ENCODE peak calls at places on chromosomes 12 and 14, in eight cellular contexts. One of them, this sample, is unnamed.

GRCh38 chr14:94180655-94181271 is 6.6 kb downstream of the PPP4R4 start:
- ATAC-seq in pancreas: peak; percentile 88
- ATAC-seq in WTC11: peak; percentile 61
- ATAC-seq in K562: peak; percentile 69
- ATAC-seq in CD8-positive, alpha-beta T cell: peak; percentile 86
- ATAC-seq in PC-3: no peak
- ATAC-seq in activated T-cell treated with anti-CD3 and anti-CD28 coated beads, Interleukin-2, amount 50 U/mL, for 72 hours: peak; percentile 86
- ATAC-seq in heart left ventricle: peak; percentile 20
- ATAC-seq in this sample: no peak

GRCh38 chr12:78928200-78929074 is 63.9 kb downstream of the SYT1 start:
- ATAC-seq in pancreas: no peak
- ATAC-seq in WTC11: no peak
- ATAC-seq in K562: no peak
- ATAC-seq in CD8-positive, alpha-beta T cell: no peak
- ATAC-seq in PC-3: peak; percentile 97
- ATAC-seq in activated T-cell treated with anti-CD3 and anti-CD28 coated beads, Interleukin-2, amount 50 U/mL, for 72 hours: no peak
- ATAC-seq in heart left ventricle: no peak
- ATAC-seq in this sample: no peak

GRCh38 chr12:108793756-108794441 is 62.6 kb upstream of the CORO1C start:
- ATAC-seq in pancreas: peak; percentile 62
- ATAC-seq in WTC11: peak; percentile 53
- ATAC-seq in K562: peak; percentile 49
- ATAC-seq in CD8-positive, alpha-beta T cell: no peak
- ATAC-seq in PC-3: peak; percentile 24
- ATAC-seq in activated T-cell treated with anti-CD3 and anti-CD28 coated beads, Interleukin-2, amount 50 U/mL, for 72 hours: no peak
- ATAC-seq in heart left ventricle: peak; percentile 85
- ATAC-seq in this sample: peak; percentile 55

GRCh38 chr12:68648179-68648578 is 37.5 kb downstream of the RAP1B start:
- ATAC-seq in pancreas: no peak
- ATAC-seq in WTC11: no peak
- ATAC-seq in K562: no peak
- ATAC-seq in CD8-positive, alpha-beta T cell: peak; percentile 27
- ATAC-seq in PC-3: no peak
- ATAC-seq in activated T-cell treated with anti-CD3 and anti-CD28 coated beads, Interleukin-2, amount 50 U/mL, for 72 hours: peak; percentile 97
- ATAC-seq in heart left ventricle: no peak
- ATAC-seq in this sample: no peak

GRCh38 chr14:89503458-89503996 is 86.5 kb upstream of the FOXN3 start:
- ATAC-seq in pancreas: peak; percentile 79
- ATAC-seq in WTC11: no peak
- ATAC-seq in K562: no peak
- ATAC-seq in CD8-positive, alpha-beta T cell: no peak
- ATAC-seq in PC-3: no peak
- ATAC-seq in activated T-cell treated with anti-CD3 and anti-CD28 coated beads, Interleukin-2, amount 50 U/mL, for 72 hours: no peak
- ATAC-seq in heart left ventricle: no peak
- ATAC-seq in this sample: no peak

GRCh38 chr14:58992935-58993334 is 195.5 kb upstream of the DAAM1 start:
- ATAC-seq in pancreas: no peak
- ATAC-seq in WTC11: no peak
- ATAC-seq in K562: no peak
- ATAC-seq in CD8-positive, alpha-beta T cell: no peak
- ATAC-seq in PC-3: no peak
- ATAC-seq in activated T-cell treated with anti-CD3 and anti-CD28 coated beads, Interleukin-2, amount 50 U/mL, for 72 hours: no peak
- ATAC-seq in heart left ventricle: no peak
- ATAC-seq in this sample: no peak

GRCh38 chr12:122474324-122474716 is 26.4 kb downstream of the ZCCHC8 start:
- ATAC-seq in pancreas: no peak
- ATAC-seq in WTC11: no peak
- ATAC-seq in K562: no peak
- ATAC-seq in CD8-positive, alpha-beta T cell: no peak
- ATAC-seq in PC-3: no peak
- ATAC-seq in activated T-cell treated with anti-CD3 and anti-CD28 coated beads, Interleukin-2, amount 50 U/mL, for 72 hours: peak; percentile 6
- ATAC-seq in heart left ventricle: no peak
- ATAC-seq in this sample: no peak

GRCh38 chr12:133129368-133130037 is 571 bp downstream of the ZNF891 start:
- ATAC-seq in pancreas: peak; percentile 47
- ATAC-seq in WTC11: peak; percentile 4
- ATAC-seq in K562: no peak
- ATAC-seq in CD8-positive, alpha-beta T cell: peak; percentile 3
- ATAC-seq in PC-3: peak; percentile 12
- ATAC-seq in activated T-cell treated with anti-CD3 and anti-CD28 coated beads, Interleukin-2, amount 50 U/mL, for 72 hours: no peak
- ATAC-seq in heart left ventricle: peak; percentile 3
- ATAC-seq in this sample: peak; percentile 1

GRCh38 chr14:89265229-89265628 is 151.8 kb downstream of the FOXN3 start:
- ATAC-seq in pancreas: no peak
- ATAC-seq in WTC11: no peak
- ATAC-seq in K562: no peak
- ATAC-seq in CD8-positive, alpha-beta T cell: no peak
- ATAC-seq in PC-3: no peak
- ATAC-seq in activated T-cell treated with anti-CD3 and anti-CD28 coated beads, Interleukin-2, amount 50 U/mL, for 72 hours: no peak
- ATAC-seq in heart left ventricle: peak; percentile 22
- ATAC-seq in this sample: no peak

GRCh38 chr14:101854366-101854765 is 92.9 kb downstream of the PPP2R5C start:
- ATAC-seq in pancreas: peak; percentile 14
- ATAC-seq in WTC11: no peak
- ATAC-seq in K562: no peak
- ATAC-seq in CD8-positive, alpha-beta T cell: peak; percentile 72
- ATAC-seq in PC-3: peak; percentile 31
- ATAC-seq in activated T-cell treated with anti-CD3 and anti-CD28 coated beads, Interleukin-2, amount 50 U/mL, for 72 hours: peak; percentile 79
- ATAC-seq in heart left ventricle: no peak
- ATAC-seq in this sample: no peak

GRCh38 chr12:121352053-121353018 is at the start of gene ANAPC5:
- ATAC-seq in pancreas: peak; percentile 100
- ATAC-seq in WTC11: peak; percentile 97
- ATAC-seq in K562: peak; percentile 97
- ATAC-seq in CD8-positive, alpha-beta T cell: peak; percentile 98
- ATAC-seq in PC-3: peak; percentile 96
- ATAC-seq in activated T-cell treated with anti-CD3 and anti-CD28 coated beads, Interleukin-2, amount 50 U/mL, for 72 hours: peak; percentile 99
- ATAC-seq in heart left ventricle: peak; percentile 100
- ATAC-seq in this sample: peak; percentile 100

GRCh38 chr14:99779751-99780150 is 13.5 kb upstream of the EML1 start:
- ATAC-seq in pancreas: no peak
- ATAC-seq in WTC11: no peak
- ATAC-seq in K562: no peak
- ATAC-seq in CD8-positive, alpha-beta T cell: no peak
- ATAC-seq in PC-3: peak; percentile 90
- ATAC-seq in activated T-cell treated with anti-CD3 and anti-CD28 coated beads, Interleukin-2, amount 50 U/mL, for 72 hours: peak; percentile 39
- ATAC-seq in heart left ventricle: no peak
- ATAC-seq in this sample: no peak

GRCh38 chr12:75798527-75798926 is 233.0 kb downstream of the PHLDA1 start:
- ATAC-seq in pancreas: no peak
- ATAC-seq in WTC11: no peak
- ATAC-seq in K562: no peak
- ATAC-seq in CD8-positive, alpha-beta T cell: no peak
- ATAC-seq in PC-3: no peak
- ATAC-seq in activated T-cell treated with anti-CD3 and anti-CD28 coated beads, Interleukin-2, amount 50 U/mL, for 72 hours: no peak
- ATAC-seq in heart left ventricle: no peak
- ATAC-seq in this sample: no peak

GRCh38 chr14:70648374-70648773 is 6.7 kb downstream of the TTC9 start:
- ATAC-seq in pancreas: no peak
- ATAC-seq in WTC11: no peak
- ATAC-seq in K562: no peak
- ATAC-seq in CD8-positive, alpha-beta T cell: no peak
- ATAC-seq in PC-3: no peak
- ATAC-seq in activated T-cell treated with anti-CD3 and anti-CD28 coated beads, Interleukin-2, amount 50 U/mL, for 72 hours: no peak
- ATAC-seq in heart left ventricle: peak; percentile 81
- ATAC-seq in this sample: peak; percentile 22

GRCh38 chr14:54344445-54344844 is 52.4 kb upstream of the CDKN3 start:
- ATAC-seq in pancreas: no peak
- ATAC-seq in WTC11: no peak
- ATAC-seq in K562: peak; percentile 94
- ATAC-seq in CD8-positive, alpha-beta T cell: no peak
- ATAC-seq in PC-3: no peak
- ATAC-seq in activated T-cell treated with anti-CD3 and anti-CD28 coated beads, Interleukin-2, amount 50 U/mL, for 72 hours: no peak
- ATAC-seq in heart left ventricle: no peak
- ATAC-seq in this sample: no peak

GRCh38 chr12:98618952-98619351 is 25.5 kb downstream of the SLC25A3 start:
- ATAC-seq in pancreas: peak; percentile 53
- ATAC-seq in WTC11: no peak
- ATAC-seq in K562: no peak
- ATAC-seq in CD8-positive, alpha-beta T cell: no peak
- ATAC-seq in PC-3: no peak
- ATAC-seq in activated T-cell treated with anti-CD3 and anti-CD28 coated beads, Interleukin-2, amount 50 U/mL, for 72 hours: no peak
- ATAC-seq in heart left ventricle: no peak
- ATAC-seq in this sample: peak; percentile 79

GRCh38 chr14:81384900-81385299 is 15.2 kb downstream of the STON2 start:
- ATAC-seq in pancreas: peak; percentile 65
- ATAC-seq in WTC11: no peak
- ATAC-seq in K562: no peak
- ATAC-seq in CD8-positive, alpha-beta T cell: no peak
- ATAC-seq in PC-3: peak; percentile 9
- ATAC-seq in activated T-cell treated with anti-CD3 and anti-CD28 coated beads, Interleukin-2, amount 50 U/mL, for 72 hours: no peak
- ATAC-seq in heart left ventricle: no peak
- ATAC-seq in this sample: peak; percentile 86

GRCh38 chr12:81224626-81225025 is 146.7 kb downstream of the ACSS3 start:
- ATAC-seq in pancreas: no peak
- ATAC-seq in WTC11: no peak
- ATAC-seq in K562: no peak
- ATAC-seq in CD8-positive, alpha-beta T cell: no peak
- ATAC-seq in PC-3: no peak
- ATAC-seq in activated T-cell treated with anti-CD3 and anti-CD28 coated beads, Interleukin-2, amount 50 U/mL, for 72 hours: no peak
- ATAC-seq in heart left ventricle: no peak
- ATAC-seq in this sample: no peak

GRCh38 chr12:74547249-74547648 is 9.6 kb downstream of the ATXN7L3B start:
- ATAC-seq in pancreas: no peak
- ATAC-seq in WTC11: no peak
- ATAC-seq in K562: no peak
- ATAC-seq in CD8-positive, alpha-beta T cell: no peak
- ATAC-seq in PC-3: no peak
- ATAC-seq in activated T-cell treated with anti-CD3 and anti-CD28 coated beads, Interleukin-2, amount 50 U/mL, for 72 hours: no peak
- ATAC-seq in heart left ventricle: no peak
- ATAC-seq in this sample: no peak

GRCh38 chr12:3552726-3553045 is 61.7 kb downstream of the PRMT8 start:
- ATAC-seq in pancreas: no peak
- ATAC-seq in WTC11: no peak
- ATAC-seq in K562: no peak
- ATAC-seq in CD8-positive, alpha-beta T cell: no peak
- ATAC-seq in PC-3: no peak
- ATAC-seq in activated T-cell treated with anti-CD3 and anti-CD28 coated beads, Interleukin-2, amount 50 U/mL, for 72 hours: no peak
- ATAC-seq in heart left ventricle: no peak
- ATAC-seq in this sample: no peak

GRCh38 chr12:11861864-11862600 is 208.7 kb upstream of the BCL2L14 start:
- ATAC-seq in pancreas: no peak
- ATAC-seq in WTC11: peak; percentile 47
- ATAC-seq in K562: no peak
- ATAC-seq in CD8-positive, alpha-beta T cell: no peak
- ATAC-seq in PC-3: no peak
- ATAC-seq in activated T-cell treated with anti-CD3 and anti-CD28 coated beads, Interleukin-2, amount 50 U/mL, for 72 hours: no peak
- ATAC-seq in heart left ventricle: no peak
- ATAC-seq in this sample: no peak

GRCh38 chr14:64053694-64054669 is 201.2 kb downstream of the SYNE2 start:
- ATAC-seq in pancreas: no peak
- ATAC-seq in WTC11: no peak
- ATAC-seq in K562: no peak
- ATAC-seq in CD8-positive, alpha-beta T cell: no peak
- ATAC-seq in PC-3: peak; percentile 27
- ATAC-seq in activated T-cell treated with anti-CD3 and anti-CD28 coated beads, Interleukin-2, amount 50 U/mL, for 72 hours: no peak
- ATAC-seq in heart left ventricle: no peak
- ATAC-seq in this sample: no peak

GRCh38 chr12:51484119-51484518 is 59.5 kb downstream of the SLC4A8 start:
- ATAC-seq in pancreas: no peak
- ATAC-seq in WTC11: no peak
- ATAC-seq in K562: no peak
- ATAC-seq in CD8-positive, alpha-beta T cell: no peak
- ATAC-seq in PC-3: no peak
- ATAC-seq in activated T-cell treated with anti-CD3 and anti-CD28 coated beads, Interleukin-2, amount 50 U/mL, for 72 hours: no peak
- ATAC-seq in heart left ventricle: no peak
- ATAC-seq in this sample: no peak

GRCh38 chr12:28759334-28759733 is 389.7 kb upstream of the FAR2 start:
- ATAC-seq in pancreas: no peak
- ATAC-seq in WTC11: peak; percentile 99
- ATAC-seq in K562: no peak
- ATAC-seq in CD8-positive, alpha-beta T cell: no peak
- ATAC-seq in PC-3: peak; percentile 99
- ATAC-seq in activated T-cell treated with anti-CD3 and anti-CD28 coated beads, Interleukin-2, amount 50 U/mL, for 72 hours: no peak
- ATAC-seq in heart left ventricle: no peak
- ATAC-seq in this sample: no peak

GRCh38 chr12:107320929-107321618 is 227.7 kb upstream of the CRY1 start:
- ATAC-seq in pancreas: no peak
- ATAC-seq in WTC11: peak; percentile 2
- ATAC-seq in K562: no peak
- ATAC-seq in CD8-positive, alpha-beta T cell: peak; percentile 51
- ATAC-seq in PC-3: no peak
- ATAC-seq in activated T-cell treated with anti-CD3 and anti-CD28 coated beads, Interleukin-2, amount 50 U/mL, for 72 hours: peak; percentile 42
- ATAC-seq in heart left ventricle: no peak
- ATAC-seq in this sample: no peak

This sample was measured in gastroesophageal sphincter.